ENCODE peak calls at places on chromosomes 7 and 10, in five cellular contexts. T is H9, N is mesenchymal stem cell, W is IMR-90, Z is neuronal stem cell. R is an unnamed sample.

GRCh38 chr10:77207182-77208165 is 430.1 kb downstream of the KCNMA1 start:
- DNase-seq in T (no peak), W (no peak), N (no peak), Z (no peak), R (peak; percentile 85)

GRCh38 chr10:61750943-61751471 is 88.3 kb downstream of the CABCOCO1 start:
- DNase-seq in N (peak; percentile 82), Z (peak; percentile 23), T (peak; percentile 79), W (peak; percentile 69), R (peak; percentile 81)

GRCh38 chr7:4809091-4809591 is 33.7 kb downstream of the AP5Z1 start:
- DNase-seq in N (no peak), Z (no peak), T (peak; percentile 24), W (no peak), R (no peak)

GRCh38 chr7:69412331-69413146 is 185.7 kb upstream of the AUTS2 start:
- DNase-seq in W (no peak), N (peak; percentile 73), T (no peak), Z (no peak), R (peak; percentile 94)

GRCh38 chr10:123936426-123936825 is 44.8 kb upstream of the CPXM2 start:
- DNase-seq in W (no peak), N (no peak), Z (no peak), T (no peak), R (no peak)

GRCh38 chr10:79159785-79160184 is 91.0 kb downstream of the ZMIZ1 start:
- DNase-seq in T (no peak), W (peak; percentile 68), N (peak; percentile 88), Z (no peak), R (no peak)

GRCh38 chr7:71220210-71220695 is 88.3 kb downstream of the GALNT17 start:
- DNase-seq in N (no peak), T (no peak), Z (no peak), W (no peak), R (no peak)

GRCh38 chr7:4820405-4820967 is 41.3 kb downstream of the PAPOLB start:
- DNase-seq in Z (no peak), N (no peak), W (no peak), T (peak; percentile 16), R (no peak)

GRCh38 chr10:67539312-67539711 is 156.7 kb downstream of the CTNNA3 start:
- DNase-seq in N (no peak), T (no peak), W (peak; percentile 1), Z (no peak), R (no peak)

GRCh38 chr10:122702271-122702670 is 2.6 kb upstream of the C10orf120 start:
- DNase-seq in Z (no peak), T (no peak), N (no peak), W (no peak), R (no peak)

GRCh38 chr7:127392182-127392565 is 334 bp downstream of the ZNF800 start:
- DNase-seq in T (no peak), W (peak; percentile 55), N (peak; percentile 70), Z (no peak), R (peak; percentile 73)

GRCh38 chr7:1100886-1101579 is 13.1 kb downstream of the GPER1 start:
- DNase-seq in T (no peak), N (no peak), W (no peak), Z (no peak), R (no peak)

GRCh38 chr7:134886353-134887057 is 99.8 kb upstream of the AGBL3 start:
- DNase-seq in Z (no peak), N (peak; percentile 86), T (no peak), W (peak; percentile 80), R (peak; percentile 93)

GRCh38 chr10:49634053-49634660 is 20.3 kb downstream of the CHAT start:
- DNase-seq in W (no peak), N (no peak), Z (no peak), T (no peak), R (no peak)

GRCh38 chr7:139118234-139118802 is 8.8 kb upstream of the ZC3HAV1 start:
- DNase-seq in Z (no peak), N (peak; percentile 57), W (peak; percentile 81), T (no peak), R (peak; percentile 11)

GRCh38 chr7:22219739-22220493 is 137.0 kb downstream of the RAPGEF5 start:
- DNase-seq in N (peak; percentile 69), T (no peak), Z (no peak), W (no peak), R (no peak)

GRCh38 chr10:20976390-20976789 is 79.3 kb upstream of the NEBL start:
- DNase-seq in W (no peak), Z (no peak), N (no peak), T (no peak), R (no peak)

GRCh38 chr7:111763221-111763791 is 201.0 kb upstream of the IMMP2L start:
- DNase-seq in T (peak; percentile 47), N (peak; percentile 68), Z (peak; percentile 38), W (peak; percentile 71), R (no peak)

GRCh38 chr10:88243847-88244730 is 339.0 kb downstream of the RNLS start:
- DNase-seq in W (peak; percentile 87), Z (no peak), T (no peak), N (peak; percentile 35), R (no peak)

GRCh38 chr10:44969854-44970253 is 8.8 kb downstream of the DEPP1 start:
- DNase-seq in Z (no peak), N (no peak), T (no peak), W (no peak), R (no peak)

GRCh38 chr10:73991846-73992245 is 6.1 kb upstream of the VCL start:
- DNase-seq in Z (no peak), N (no peak), W (no peak), T (no peak), R (no peak)

GRCh38 chr10:75401569-75402485 is at the start of gene ZNF503:
- DNase-seq in W (peak; percentile 97), T (peak; percentile 95), N (peak; percentile 98), Z (peak; percentile 97), R (peak; percentile 57)

GRCh38 chr10:117654105-117654504 is 111.6 kb downstream of the EMX2 start:
- DNase-seq in Z (no peak), W (no peak), T (no peak), N (no peak), R (no peak)

GRCh38 chr10:70379581-70380176 is 2.7 kb downstream of the LRRC20 start:
- DNase-seq in W (no peak), Z (no peak), T (peak; percentile 64), N (no peak), R (no peak)

GRCh38 chr7:156174428-156174827 is 362.2 kb upstream of the SHH start:
- DNase-seq in T (no peak), Z (no peak), N (no peak), W (no peak), R (no peak)

DNA sequence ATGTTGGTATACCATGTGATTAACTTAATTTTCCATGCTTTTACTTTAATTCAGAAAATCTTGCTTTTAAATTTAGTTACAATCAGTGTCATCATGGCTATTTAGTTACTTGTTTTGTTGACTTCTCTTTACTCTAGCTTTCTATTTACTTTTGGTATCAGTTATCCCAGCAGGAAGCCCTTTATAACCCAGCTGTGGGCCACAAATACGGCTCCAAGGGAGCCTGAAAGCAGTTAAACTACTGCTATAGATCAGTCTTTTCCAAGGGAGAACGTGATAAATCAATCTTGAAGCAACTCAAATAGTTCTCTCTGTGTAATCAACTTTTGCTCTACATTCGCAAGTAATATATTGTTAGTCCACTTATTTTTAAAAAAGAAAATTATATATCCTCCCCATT is 287.4 kb downstream of the CACNA2D1 start:
- DNase-seq in Z (no peak), N (no peak), T (no peak), W (no peak), R (no peak)
- H4K8ac ChIP-seq in Z (no peak overlapping the region), N (no peak overlapping the region), T (no peak overlapping the region), W (no peak overlapping the region), R (no peak overlapping the region)

GRCh38 chr10:97076781-97077180 is 109.0 kb downstream of the SLIT1 start:
- DNase-seq in Z (no peak), N (no peak), T (no peak), W (no peak), R (no peak)

GRCh38 chr10:97079454-97079853 is 106.3 kb downstream of the SLIT1 start:
- DNase-seq in N (no peak), Z (no peak), W (no peak), T (no peak), R (no peak)

GRCh38 chr10:97080051-97080776 is 105.5 kb downstream of the SLIT1 start:
- DNase-seq in W (no peak), T (no peak), Z (no peak), N (no peak), R (no peak)

GRCh38 chr10:97079157-97079435 is 106.7 kb downstream of the SLIT1 start:
- DNase-seq in Z (no peak), T (no peak), W (no peak), N (no peak), R (no peak)

DNA sequence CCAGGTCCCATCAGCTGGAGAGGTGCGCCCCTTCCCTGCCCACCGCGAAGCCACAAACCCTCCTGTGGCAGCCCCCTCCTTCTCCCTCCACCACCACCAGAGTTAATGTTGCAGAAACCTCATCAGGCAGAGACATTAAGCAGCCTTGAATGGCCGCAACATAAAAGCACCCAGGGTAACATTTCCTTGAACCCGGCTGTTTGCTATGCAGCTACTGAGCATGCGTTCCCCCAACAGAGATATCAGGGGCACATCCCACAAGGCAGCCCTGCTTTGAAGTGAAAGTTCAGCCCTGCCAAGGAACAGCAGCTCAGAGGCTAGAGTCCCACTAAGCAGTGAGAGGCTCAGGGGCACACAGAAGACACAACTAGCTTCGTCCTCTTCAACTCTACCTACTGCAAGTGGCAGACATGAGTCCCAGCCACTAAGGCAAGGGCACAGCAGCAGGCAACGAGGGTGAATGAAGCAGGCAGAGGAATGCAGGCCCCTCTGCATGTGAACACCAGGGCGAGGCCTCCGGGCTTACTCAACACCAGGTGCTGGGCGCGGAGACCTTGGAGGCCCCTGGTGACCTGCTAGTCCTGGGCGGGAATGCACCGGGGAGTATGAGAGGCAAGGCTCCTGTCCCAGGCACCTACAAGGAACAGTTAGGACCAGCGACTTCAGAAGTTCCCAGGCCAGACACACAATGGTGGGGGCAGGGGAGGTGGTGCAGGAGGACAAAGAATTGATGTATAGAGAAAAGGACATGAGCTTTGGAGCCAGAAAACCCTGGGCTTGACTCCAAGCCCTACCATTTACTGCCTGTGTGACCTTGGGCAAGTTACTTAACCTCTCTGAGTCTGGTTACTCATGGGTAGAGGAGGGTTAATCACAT is 107.2 kb downstream of the SLIT1 start:
- DNase-seq in Z (no peak), W (no peak), T (no peak), N (no peak), R (no peak)
- H2AFZ ChIP-seq in Z (no peak overlapping the region), W (no peak overlapping the region), T (no peak overlapping the region), N (no peak overlapping the region), R (no peak overlapping the region)

DNA sequence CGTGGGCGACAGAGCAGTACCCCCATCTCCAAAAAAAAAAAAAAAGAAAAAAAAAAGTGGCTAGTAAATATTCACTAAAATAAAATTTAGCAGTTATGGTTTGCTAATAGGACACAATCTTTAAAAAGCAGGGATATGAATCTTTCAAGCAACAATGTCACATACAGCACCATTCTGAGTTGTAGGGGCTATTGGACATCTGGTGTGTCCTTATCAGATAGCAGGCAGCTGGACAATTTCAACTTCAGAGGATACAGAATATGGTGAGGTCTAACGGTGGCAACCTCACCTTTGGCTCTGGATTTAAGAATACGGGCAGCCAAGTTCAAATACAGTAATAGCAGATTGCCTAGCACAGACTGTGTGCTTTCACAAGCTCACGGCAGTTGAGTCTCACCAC is 51.1 kb downstream of the SLC37A3 start:
- DNase-seq in N (no peak), W (no peak), T (no peak), Z (no peak), R (no peak)
- H4K8ac ChIP-seq in N (no peak overlapping the region), W (no peak overlapping the region), T (no peak overlapping the region), Z (no peak overlapping the region), R (no peak overlapping the region)

DNA sequence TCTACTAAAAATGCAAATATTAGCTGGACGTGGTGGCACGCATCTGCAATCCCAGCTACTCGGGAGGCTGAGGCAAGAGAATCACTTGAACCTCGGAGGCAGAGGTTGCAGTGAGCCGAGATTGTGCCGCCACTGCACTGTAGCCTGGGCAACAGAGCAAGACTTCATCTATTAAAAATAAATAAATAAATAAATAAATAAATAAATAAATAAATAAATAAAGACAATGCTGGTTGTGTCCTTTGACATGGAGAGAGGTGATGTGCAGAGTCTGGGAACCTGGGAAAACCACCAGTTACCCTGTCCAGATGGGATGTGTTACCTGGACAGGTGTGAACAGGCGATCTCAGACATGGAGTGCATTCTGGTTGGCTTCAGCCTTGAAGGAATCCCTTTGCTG is 102.5 kb downstream of the COBL start:
- DNase-seq in Z (no peak), T (no peak), W (no peak), N (no peak), R (no peak)
- H2AFZ ChIP-seq in Z (no peak overlapping the region), T (no peak overlapping the region), W (no peak overlapping the region), N (no peak overlapping the region), R (no peak overlapping the region)

R was measured in trophoblast cell.